ENCODE peak calls at places on chromosome 13, in four cellular contexts. M, A, S and E are unnamed samples.

GRCh38 chr13:54945978-54946377 is 1917.4 kb downstream of the OLFM4 start:
- DNase-seq in M (no peak), A (no peak), S (no peak), E (no peak)

GRCh38 chr13:80665792-80666333 is 324.9 kb upstream of the SPRY2 start:
- DNase-seq in M (no peak), A (no peak), S (no peak), E (no peak)

GRCh38 chr13:30341815-30342570 is 34.6 kb upstream of the KATNAL1 start:
- DNase-seq in M (peak; percentile 93), A (no peak), S (peak; percentile 81), E (peak; percentile 89)

GRCh38 chr13:39451860-39452301 is 151.1 kb downstream of the LHFPL6 start:
- DNase-seq in M (no peak), A (no peak), S (peak; percentile 40), E (no peak)

GRCh38 chr13:33110713-33111413 is 94.6 kb downstream of the KL start:
- DNase-seq in M (no peak), A (no peak), S (peak; percentile 61), E (no peak)

GRCh38 chr13:77619655-77620054 is 77.8 kb upstream of the SLAIN1 start:
- DNase-seq in M (no peak), A (no peak), S (no peak), E (no peak)

GRCh38 chr13:114112826-114113322 is 19.5 kb downstream of the RASA3 start:
- DNase-seq in M (no peak), A (no peak), S (no peak), E (no peak)

GRCh38 chr13:106475852-106476251 is 59.6 kb downstream of the EFNB2 start:
- DNase-seq in M (no peak), A (no peak), S (no peak), E (no peak)

GRCh38 chr13:24187185-24187584 is 26.7 kb downstream of the SPATA13 start:
- DNase-seq in M (no peak), A (peak; percentile 17), S (no peak), E (no peak)

GRCh38 chr13:19171563-19171962 is 10.1 kb downstream of the TUBA3C start:
- DNase-seq in M (no peak), A (no peak), S (no peak), E (no peak)

GRCh38 chr13:74061939-74062595 is 72.1 kb downstream of the KLF12 start:
- DNase-seq in M (peak; percentile 66), A (peak; percentile 37), S (no peak), E (peak; percentile 41)

GRCh38 chr13:50613356-50613831 is 230.1 kb downstream of the DLEU7 start:
- DNase-seq in M (no peak), A (no peak), S (no peak), E (no peak)

GRCh38 chr13:110187501-110188161 is 119.3 kb downstream of the COL4A1 start:
- DNase-seq in M (peak; percentile 59), A (no peak), S (peak; percentile 43), E (peak; percentile 24)

GRCh38 chr13:24630851-24631341 is 49.3 kb upstream of the ATP12A start:
- DNase-seq in M (no peak), A (no peak), S (no peak), E (no peak)

GRCh38 chr13:33509642-33510229 is 224.2 kb upstream of the STARD13 start:
- DNase-seq in M (peak; percentile 41), A (no peak), S (peak; percentile 13), E (peak; percentile 56)

GRCh38 chr13:25860862-25861261 is 191.0 kb downstream of the SHISA2 start:
- DNase-seq in M (peak; percentile 72), A (no peak), S (no peak), E (no peak)

GRCh38 chr13:21458816-21459701 is at the start of gene ZDHHC20:
- DNase-seq in M (peak; percentile 82), A (peak; percentile 92), S (peak; percentile 96), E (peak; percentile 68)